ENCODE peak calls at places on chromosome 12, in nine cellular contexts. P is AML-193; F is IMR-90; A is nephron progenitor cell; Z is GM10248; X is stimulated activated CD4-positive, alpha-beta T cell treated with anti-CD3 and anti-CD28 coated beads, Interleukin-2, amount 100 ng/mL, for 24 hours; N is caudate nucleus; B is HCT116; T is 8988T. V is an unnamed sample.

GRCh38 chr12:10283028-10283427 is 24.6 kb upstream of the KLRD1 start:
- DNase-seq in P (no peak), F (no peak), A (no peak), Z (no peak), X (no peak), N (no peak), B (no peak), T (no peak), V (no peak)

GRCh38 chr12:51721281-51721940 is 127.1 kb downstream of the FIGNL2 start:
- DNase-seq in P (no peak), F (peak), A (peak), Z (peak), X (peak), N (no peak), B (no peak), T (no peak), V (no peak)

GRCh38 chr12:132118876-132119275 is 25.2 kb downstream of the DDX51 start:
- DNase-seq in P (no peak), F (no peak), A (no peak), Z (no peak), X (no peak), N (no peak), B (no peak), T (no peak), V (no peak)

GRCh38 chr12:2890001-2890387 is 697 bp upstream of the TULP3 start:
- DNase-seq in P (no peak), F (no peak), A (no peak), Z (no peak), X (no peak), N (no peak), B (no peak), T (no peak), V (no peak)

GRCh38 chr12:96258451-96258933 is 64.3 kb downstream of the ELK3 start:
- DNase-seq in P (no peak), F (peak), A (peak), Z (no peak), X (no peak), N (no peak), B (no peak), T (no peak), V (no peak)

GRCh38 chr12:121712462-121713256 is at the start of gene TMEM120B:
- DNase-seq in P (peak), F (peak), A (peak), Z (peak), X (peak), N (peak), B (no peak), T (peak), V (peak)

GRCh38 chr12:712172-712863 is 40.1 kb upstream of the WNK1 start:
- DNase-seq in P (no peak), F (peak), A (no peak), Z (no peak), X (no peak), N (no peak), B (no peak), T (no peak), V (no peak)

GRCh38 chr12:18387706-18388105 is 126.4 kb downstream of the PIK3C2G start:
- DNase-seq in P (no peak), F (peak), A (no peak), Z (no peak), X (no peak), N (no peak), B (no peak), T (no peak), V (no peak)

GRCh38 chr12:1907652-1908611 is 10.5 kb downstream of the CACNA2D4 start:
- DNase-seq in P (no peak), F (no peak), A (no peak), Z (peak), X (peak), N (no peak), B (no peak), T (no peak), V (no peak)

GRCh38 chr12:48828293-48828692 is 10.0 kb downstream of the CACNB3 start:
- DNase-seq in P (no peak), F (no peak), A (no peak), Z (no peak), X (no peak), N (no peak), B (no peak), T (no peak), V (no peak)

GRCh38 chr12:12441891-12442461 is 85.1 kb downstream of the BORCS5 start:
- DNase-seq in P (no peak), F (peak), A (no peak), Z (peak), X (peak), N (no peak), B (no peak), T (no peak), V (no peak)

GRCh38 chr12:117350140-117350539 is 11.3 kb downstream of the NOS1 start:
- DNase-seq in P (no peak), F (no peak), A (no peak), Z (no peak), X (no peak), N (no peak), B (no peak), T (no peak), V (no peak)

GRCh38 chr12:54208591-54208990 is 19.8 kb upstream of the SMUG1 start:
- DNase-seq in P (no peak), F (no peak), A (no peak), Z (no peak), X (no peak), N (no peak), B (no peak), T (no peak), V (no peak)

V was measured in GM19239.